ENCODE peak calls at places on chromosomes 13 and 19, in eight cellular contexts. One of them, this sample, is unnamed.

GRCh38 chr19:7901337-7901736 is 2.3 kb upstream of the MAP2K7 start:
- DNase-seq in H1: no peak
- DNase-seq in K562: no peak
- DNase-seq in HCT116: no peak
- DNase-seq in GM12878: no peak
- DNase-seq in A549: no peak
- DNase-seq in HepG2: no peak
- DNase-seq in endothelial cell of umbilical vein: no peak
- DNase-seq in this sample: no peak

GRCh38 chr19:15869109-15869555 is 28.7 kb downstream of the CYP4F2 start:
- DNase-seq in H1: no peak
- DNase-seq in K562: peak
- DNase-seq in HCT116: peak
- DNase-seq in GM12878: no peak
- DNase-seq in A549: peak
- DNase-seq in HepG2: peak
- DNase-seq in endothelial cell of umbilical vein: peak
- DNase-seq in this sample: peak

GRCh38 chr19:27774827-27775226 is 1438.1 kb downstream of the UQCRFS1 start:
- DNase-seq in H1: no peak
- DNase-seq in K562: peak
- DNase-seq in HCT116: no peak
- DNase-seq in GM12878: no peak
- DNase-seq in A549: peak
- DNase-seq in HepG2: peak
- DNase-seq in endothelial cell of umbilical vein: no peak
- DNase-seq in this sample: peak

GRCh38 chr19:8397746-8398721 is 7.9 kb downstream of the RAB11B start:
- DNase-seq in H1: no peak
- DNase-seq in K562: no peak
- DNase-seq in HCT116: no peak
- DNase-seq in GM12878: no peak
- DNase-seq in A549: no peak
- DNase-seq in HepG2: no peak
- DNase-seq in endothelial cell of umbilical vein: no peak
- DNase-seq in this sample: peak

GRCh38 chr19:10858204-10858828 is 10.1 kb downstream of the C19orf38 start:
- DNase-seq in H1: no peak
- DNase-seq in K562: peak
- DNase-seq in HCT116: no peak
- DNase-seq in GM12878: no peak
- DNase-seq in A549: no peak
- DNase-seq in HepG2: no peak
- DNase-seq in endothelial cell of umbilical vein: peak
- DNase-seq in this sample: peak

GRCh38 chr13:65907656-65908441 is 1322.3 kb downstream of the PCDH9 start:
- DNase-seq in H1: no peak
- DNase-seq in K562: no peak
- DNase-seq in HCT116: no peak
- DNase-seq in GM12878: no peak
- DNase-seq in A549: no peak
- DNase-seq in HepG2: no peak
- DNase-seq in endothelial cell of umbilical vein: no peak
- DNase-seq in this sample: peak

GRCh38 chr13:30002577-30002976 is 152.2 kb upstream of the UBL3 start:
- DNase-seq in H1: no peak
- DNase-seq in K562: no peak
- DNase-seq in HCT116: no peak
- DNase-seq in GM12878: no peak
- DNase-seq in A549: peak
- DNase-seq in HepG2: no peak
- DNase-seq in endothelial cell of umbilical vein: no peak
- DNase-seq in this sample: peak

GRCh38 chr19:7497292-7497691 is 8.5 kb upstream of the PEX11G start:
- DNase-seq in H1: no peak
- DNase-seq in K562: peak
- DNase-seq in HCT116: no peak
- DNase-seq in GM12878: no peak
- DNase-seq in A549: no peak
- DNase-seq in HepG2: no peak
- DNase-seq in endothelial cell of umbilical vein: no peak
- DNase-seq in this sample: peak

GRCh38 chr19:610801-611505 is 21.3 kb downstream of the HCN2 start:
- DNase-seq in H1: no peak
- DNase-seq in K562: peak
- DNase-seq in HCT116: no peak
- DNase-seq in GM12878: no peak
- DNase-seq in A549: peak
- DNase-seq in HepG2: no peak
- DNase-seq in endothelial cell of umbilical vein: no peak
- DNase-seq in this sample: peak

GRCh38 chr13:74250738-74251190 is 116.6 kb upstream of the KLF12 start:
- DNase-seq in H1: no peak
- DNase-seq in K562: no peak
- DNase-seq in HCT116: no peak
- DNase-seq in GM12878: no peak
- DNase-seq in A549: no peak
- DNase-seq in HepG2: no peak
- DNase-seq in endothelial cell of umbilical vein: no peak
- DNase-seq in this sample: no peak

GRCh38 chr19:39599116-39599515 is 3.2 kb upstream of the LGALS13 start:
- DNase-seq in H1: no peak
- DNase-seq in K562: peak
- DNase-seq in HCT116: no peak
- DNase-seq in GM12878: no peak
- DNase-seq in A549: peak
- DNase-seq in HepG2: peak
- DNase-seq in endothelial cell of umbilical vein: peak
- DNase-seq in this sample: peak

GRCh38 chr19:45347570-45348366 is 7.2 kb downstream of the KLC3 start:
- DNase-seq in H1: no peak
- DNase-seq in K562: no peak
- DNase-seq in HCT116: no peak
- DNase-seq in GM12878: no peak
- DNase-seq in A549: no peak
- DNase-seq in HepG2: no peak
- DNase-seq in endothelial cell of umbilical vein: no peak
- DNase-seq in this sample: no peak

GRCh38 chr13:62512194-62513141 is 1096.8 kb upstream of the PCDH20 start:
- DNase-seq in H1: no peak
- DNase-seq in K562: no peak
- DNase-seq in HCT116: peak
- DNase-seq in GM12878: peak
- DNase-seq in A549: peak
- DNase-seq in HepG2: peak
- DNase-seq in endothelial cell of umbilical vein: peak
- DNase-seq in this sample: peak

GRCh38 chr19:44757057-44757734 is 8.7 kb downstream of the BCL3 start:
- DNase-seq in H1: no peak
- DNase-seq in K562: peak
- DNase-seq in HCT116: no peak
- DNase-seq in GM12878: no peak
- DNase-seq in A549: no peak
- DNase-seq in HepG2: no peak
- DNase-seq in endothelial cell of umbilical vein: no peak
- DNase-seq in this sample: no peak

GRCh38 chr13:51995677-51996551 is 15.3 kb downstream of the ATP7B start:
- DNase-seq in H1: no peak
- DNase-seq in K562: peak
- DNase-seq in HCT116: no peak
- DNase-seq in GM12878: no peak
- DNase-seq in A549: no peak
- DNase-seq in HepG2: no peak
- DNase-seq in endothelial cell of umbilical vein: peak
- DNase-seq in this sample: peak

GRCh38 chr13:74132768-74133656 is 1.2 kb downstream of the KLF12 start:
- DNase-seq in H1: no peak
- DNase-seq in K562: no peak
- DNase-seq in HCT116: no peak
- DNase-seq in GM12878: no peak
- DNase-seq in A549: peak
- DNase-seq in HepG2: no peak
- DNase-seq in endothelial cell of umbilical vein: peak
- DNase-seq in this sample: no peak

GRCh38 chr19:5585461-5586299 is 17.9 kb upstream of the TINCR start:
- DNase-seq in H1: no peak
- DNase-seq in K562: peak
- DNase-seq in HCT116: no peak
- DNase-seq in GM12878: no peak
- DNase-seq in A549: no peak
- DNase-seq in HepG2: no peak
- DNase-seq in endothelial cell of umbilical vein: no peak
- DNase-seq in this sample: peak
- H3K4me3 ChIP-seq in H1: peak
- H3K4me3 ChIP-seq in K562: peak
- H3K4me3 ChIP-seq in HCT116: no peak
- H3K4me3 ChIP-seq in GM12878: no peak
- H3K4me3 ChIP-seq in A549: no peak
- H3K4me3 ChIP-seq in HepG2: no peak
- H3K4me3 ChIP-seq in endothelial cell of umbilical vein: no peak
- H3K4me3 ChIP-seq in this sample: no peak

GRCh38 chr13:53839461-53839860 is 810.8 kb downstream of the OLFM4 start:
- DNase-seq in H1: no peak
- DNase-seq in K562: no peak
- DNase-seq in HCT116: no peak
- DNase-seq in GM12878: no peak
- DNase-seq in A549: no peak
- DNase-seq in HepG2: no peak
- DNase-seq in endothelial cell of umbilical vein: no peak
- DNase-seq in this sample: no peak
- TF ChIP-seq MAX in H1: no peak
- TF ChIP-seq MAX in K562: no peak
- TF ChIP-seq MAX in HCT116: no peak
- TF ChIP-seq MAX in GM12878: no peak
- TF ChIP-seq MAX in A549: no peak
- TF ChIP-seq MAX in HepG2: no peak
- TF ChIP-seq MAX in endothelial cell of umbilical vein: no peak
- TF ChIP-seq MAX in this sample: no peak

GRCh38 chr19:38115264-38115802 is 108.7 kb downstream of the DPF1 start:
- DNase-seq in H1: no peak
- DNase-seq in K562: no peak
- DNase-seq in HCT116: no peak
- DNase-seq in GM12878: no peak
- DNase-seq in A549: no peak
- DNase-seq in HepG2: no peak
- DNase-seq in endothelial cell of umbilical vein: no peak
- DNase-seq in this sample: peak

GRCh38 chr19:38118176-38118575 is 105.8 kb downstream of the DPF1 start:
- DNase-seq in H1: no peak
- DNase-seq in K562: no peak
- DNase-seq in HCT116: no peak
- DNase-seq in GM12878: no peak
- DNase-seq in A549: no peak
- DNase-seq in HepG2: no peak
- DNase-seq in endothelial cell of umbilical vein: no peak
- DNase-seq in this sample: no peak

GRCh38 chr19:38122402-38123093 is 101.5 kb downstream of the DPF1 start:
- DNase-seq in H1: no peak
- DNase-seq in K562: peak
- DNase-seq in HCT116: no peak
- DNase-seq in GM12878: no peak
- DNase-seq in A549: no peak
- DNase-seq in HepG2: no peak
- DNase-seq in endothelial cell of umbilical vein: no peak
- DNase-seq in this sample: no peak

GRCh38 chr19:38125238-38125637 is 98.8 kb downstream of the DPF1 start:
- DNase-seq in H1: no peak
- DNase-seq in K562: no peak
- DNase-seq in HCT116: no peak
- DNase-seq in GM12878: no peak
- DNase-seq in A549: no peak
- DNase-seq in HepG2: no peak
- DNase-seq in endothelial cell of umbilical vein: no peak
- DNase-seq in this sample: no peak

GRCh38 chr19:38120471-38121030 is 103.5 kb downstream of the DPF1 start:
- DNase-seq in H1: no peak
- DNase-seq in K562: peak
- DNase-seq in HCT116: no peak
- DNase-seq in GM12878: no peak
- DNase-seq in A549: no peak
- DNase-seq in HepG2: no peak
- DNase-seq in endothelial cell of umbilical vein: no peak
- DNase-seq in this sample: no peak
- TF ChIP-seq POLR2A in H1: no peak
- TF ChIP-seq POLR2A in K562: no peak
- TF ChIP-seq POLR2A in HCT116: no peak
- TF ChIP-seq POLR2A in GM12878: no peak
- TF ChIP-seq POLR2A in A549: no peak
- TF ChIP-seq POLR2A in HepG2: no peak
- TF ChIP-seq POLR2A in endothelial cell of umbilical vein: no peak
- TF ChIP-seq POLR2A in this sample: no peak

GRCh38 chr19:50148528-50148927 is 14.6 kb downstream of the IZUMO2 start:
- DNase-seq in H1: no peak
- DNase-seq in K562: no peak
- DNase-seq in HCT116: no peak
- DNase-seq in GM12878: no peak
- DNase-seq in A549: no peak
- DNase-seq in HepG2: no peak
- DNase-seq in endothelial cell of umbilical vein: no peak
- DNase-seq in this sample: no peak
- H3K4me3 ChIP-seq in H1: peak
- H3K4me3 ChIP-seq in K562: no peak
- H3K4me3 ChIP-seq in HCT116: peak
- H3K4me3 ChIP-seq in GM12878: no peak
- H3K4me3 ChIP-seq in A549: peak
- H3K4me3 ChIP-seq in HepG2: no peak
- H3K4me3 ChIP-seq in endothelial cell of umbilical vein: peak
- H3K4me3 ChIP-seq in this sample: no peak

DNA sequence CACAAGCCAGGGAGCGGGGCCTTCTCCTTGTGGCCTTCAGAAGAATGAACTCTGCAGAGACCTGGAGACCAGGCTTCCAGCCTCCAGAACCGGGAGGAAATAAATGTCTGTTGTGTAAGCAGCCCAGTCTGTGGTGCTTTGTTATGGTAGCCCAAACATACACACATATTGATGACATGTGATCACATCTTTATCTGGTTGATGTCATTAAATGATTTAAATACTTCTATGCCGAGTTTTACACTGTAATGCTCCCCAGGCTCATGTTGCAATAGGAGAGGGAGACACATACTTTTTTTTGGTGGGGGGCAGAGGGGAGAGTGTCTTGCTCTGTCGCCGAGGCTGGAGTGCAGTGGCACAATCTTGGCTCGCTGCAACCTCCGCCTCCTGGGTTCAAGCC is 188.0 kb upstream of the IRS2 start:
- DNase-seq in H1: no peak
- DNase-seq in K562: no peak
- DNase-seq in HCT116: no peak
- DNase-seq in GM12878: no peak
- DNase-seq in A549: no peak
- DNase-seq in HepG2: no peak
- DNase-seq in endothelial cell of umbilical vein: no peak
- DNase-seq in this sample: no peak
- TF ChIP-seq MAX in H1: no peak
- TF ChIP-seq MAX in K562: no peak
- TF ChIP-seq MAX in HCT116: no peak
- TF ChIP-seq MAX in GM12878: no peak
- TF ChIP-seq MAX in A549: no peak
- TF ChIP-seq MAX in HepG2: no peak
- TF ChIP-seq MAX in endothelial cell of umbilical vein: no peak
- TF ChIP-seq MAX in this sample: no peak